ENCODE peak calls at places on chromosomes 2 and 18, in ten cellular contexts. K is activated naive CD4-positive, alpha-beta T cell treated with anti-CD3 and anti-CD28 coated beads, Interleukin-2, amount 10 ng/mL, durations not matched to agents 7 days and 5 days; U is neural crest cell; I is posterior vena cava; L is left cardiac atrium; T is effector memory CD8-positive, alpha-beta T cell; B is keratinocyte; V is stimulated activated CD4-positive, alpha-beta T cell treated with anti-CD3 and anti-CD28 coated beads, Interleukin-2, amount 100 ng/mL, for 48 hours; X is neural progenitor cell; Z is Peyer's patch. Q is an unnamed sample.

GRCh38 chr2:23269747-23270146 is 115.2 kb upstream of the KLHL29 start:
- DNase-seq in Z (no peak), U (no peak), X (no peak), B (no peak), T (no peak), K (no peak), L (no peak), V (no peak), I (no peak), Q (no peak)

GRCh38 chr2:2114745-2115245 is 216.3 kb downstream of the MYT1L start:
- DNase-seq in I (no peak), T (no peak), Z (no peak), X (no peak), K (no peak), L (no peak), B (no peak), U (no peak), V (no peak), Q (no peak)

GRCh38 chr2:190637331-190637734 is 11.6 kb upstream of the NAB1 start:
- DNase-seq in U (no peak), T (no peak), V (no peak), I (no peak), L (no peak), X (no peak), K (no peak), B (no peak), Z (no peak), Q (no peak)

GRCh38 chr2:16677875-16678274 is 12.2 kb upstream of the CYRIA start:
- DNase-seq in X (no peak), T (no peak), V (no peak), U (no peak), B (no peak), K (no peak), Z (no peak), I (no peak), L (no peak), Q (no peak)

GRCh38 chr2:25825238-25825637 is 53.0 kb downstream of the ASXL2 start:
- DNase-seq in L (no peak), X (no peak), B (no peak), V (peak), I (no peak), U (no peak), Z (no peak), K (peak), T (peak), Q (no peak)

GRCh38 chr18:56003009-56003408 is 415.0 kb upstream of the TCF4 start:
- DNase-seq in L (no peak), T (no peak), I (no peak), X (peak), V (no peak), U (no peak), Z (no peak), B (no peak), K (no peak), Q (no peak)

GRCh38 chr2:100451734-100452133 is 18.5 kb upstream of the NMS start:
- DNase-seq in I (no peak), U (no peak), T (no peak), B (no peak), L (no peak), V (no peak), X (no peak), Z (no peak), K (no peak), Q (no peak)

GRCh38 chr2:33142874-33143273 is 196.1 kb downstream of the LTBP1 start:
- DNase-seq in V (no peak), B (no peak), U (no peak), X (no peak), I (no peak), K (no peak), L (no peak), Z (no peak), T (no peak), Q (no peak)

GRCh38 chr18:61825386-61825785 is 67.4 kb downstream of the RNF152 start:
- DNase-seq in T (no peak), Z (no peak), L (no peak), V (no peak), K (no peak), U (no peak), B (no peak), I (no peak), X (no peak), Q (no peak)

GRCh38 chr18:74065366-74065765 is 82.3 kb downstream of the FBXO15 start:
- DNase-seq in U (no peak), B (no peak), L (no peak), T (no peak), V (no peak), Z (no peak), X (no peak), I (no peak), K (no peak), Q (no peak)

GRCh38 chr18:58748899-58749595 is 77.8 kb downstream of the MALT1 start:
- DNase-seq in I (no peak), T (no peak), K (no peak), B (no peak), U (no peak), Z (no peak), X (no peak), L (no peak), V (no peak), Q (no peak)

GRCh38 chr18:76266226-76266991 is 228.6 kb downstream of the ZNF516 start:
- DNase-seq in T (no peak), V (no peak), L (no peak), X (no peak), U (no peak), I (no peak), K (no peak), B (no peak), Z (no peak), Q (no peak)

GRCh38 chr2:102106133-102106556 is 36.4 kb upstream of the IL1R1 start:
- DNase-seq in Z (no peak), X (no peak), L (no peak), T (no peak), K (no peak), B (no peak), V (no peak), U (no peak), I (no peak), Q (no peak)

GRCh38 chr2:75606851-75607798 is 39.5 kb upstream of the MRPL19 start:
- DNase-seq in L (no peak), K (no peak), V (no peak), T (no peak), X (no peak), Z (no peak), U (no peak), I (no peak), B (no peak), Q (no peak)

GRCh38 chr2:112740522-112740921 is 19.7 kb downstream of the NT5DC4 start:
- DNase-seq in B (no peak), U (no peak), K (no peak), L (no peak), Z (no peak), V (no peak), X (no peak), I (no peak), T (no peak), Q (no peak)

GRCh38 chr2:239275871-239276812 is 124.7 kb downstream of the HDAC4 start:
- DNase-seq in Z (peak), V (no peak), I (peak), B (no peak), X (no peak), L (peak), K (peak), T (no peak), U (no peak), Q (no peak)

GRCh38 chr2:156459720-156460119 is 23.5 kb downstream of the GPD2 start:
- DNase-seq in X (no peak), I (no peak), Z (no peak), K (no peak), L (no peak), U (no peak), V (no peak), T (no peak), B (no peak), Q (no peak)

GRCh38 chr2:95314964-95315611 is 17.9 kb downstream of the KCNIP3 start:
- DNase-seq in K (no peak), Z (no peak), X (peak), T (no peak), V (no peak), I (no peak), B (no peak), U (peak), L (no peak), Q (peak)

GRCh38 chr2:99420751-99421299 is 69.0 kb downstream of the REV1 start:
- DNase-seq in V (no peak), Z (no peak), U (no peak), L (no peak), K (no peak), B (no peak), I (no peak), X (no peak), T (no peak), Q (no peak)

GRCh38 chr2:72892506-72893173 is 5.4 kb downstream of the SPR start:
- DNase-seq in I (peak), B (no peak), X (peak), K (peak), V (peak), Z (peak), U (peak), L (peak), T (peak), Q (peak)

GRCh38 chr18:13312515-13312914 is 94.0 kb downstream of the LDLRAD4 start:
- DNase-seq in X (no peak), T (no peak), Z (no peak), B (no peak), I (no peak), V (no peak), U (no peak), L (no peak), K (no peak), Q (no peak)

GRCh38 chr18:45012286-45012685 is 331.6 kb downstream of the SETBP1 start:
- DNase-seq in Z (no peak), K (no peak), I (no peak), T (no peak), L (no peak), U (no peak), V (no peak), X (no peak), B (no peak), Q (no peak)

GRCh38 chr2:130332271-130333073 is 10.2 kb upstream of the IMP4 start:
- DNase-seq in K (peak), X (peak), U (peak), V (peak), Z (peak), L (peak), B (peak), I (peak), T (peak), Q (peak)

GRCh38 chr18:49565656-49566055 is 3.8 kb downstream of the LIPG start:
- DNase-seq in K (no peak), B (no peak), X (peak), Z (no peak), V (no peak), L (peak), I (no peak), U (no peak), T (no peak), Q (no peak)

GRCh38 chr18:56748698-56749268 is 97.6 kb downstream of the WDR7 start:
- DNase-seq in U (peak), K (no peak), V (no peak), X (peak), L (no peak), B (no peak), Z (no peak), I (no peak), T (no peak), Q (peak)

GRCh38 chr2:127226520-127227263 is 6.6 kb upstream of the CYP27C1 start:
- DNase-seq in Z (peak), L (no peak), X (no peak), I (no peak), U (no peak), V (no peak), K (no peak), B (no peak), T (no peak), Q (peak)

GRCh38 chr2:161170377-161170776 is 10.1 kb downstream of the TANK start:
- DNase-seq in U (no peak), I (no peak), Z (no peak), X (no peak), L (no peak), T (no peak), K (no peak), V (no peak), B (no peak), Q (no peak)

GRCh38 chr2:129922571-129923264 is 56.7 kb upstream of the RAB6C start:
- DNase-seq in B (no peak), L (no peak), V (no peak), Z (no peak), U (no peak), K (no peak), X (peak), I (no peak), T (no peak), Q (no peak)

GRCh38 chr2:100877555-100877954 is 57.6 kb downstream of the NPAS2 start:
- DNase-seq in L (no peak), T (no peak), Z (no peak), U (no peak), X (no peak), V (no peak), K (no peak), B (no peak), I (no peak), Q (no peak)

Q was measured in HuH-7.